ENCODE peak calls at places on chromosomes 1 and 21, in eight cellular contexts. K is stimulated activated CD8-positive, alpha-beta memory T cell treated with anti-CD3 and anti-CD28 coated beads, Interleukin-2, amount 100 ng/mL, for 1 hour; N is neural crest cell; S is nucleus accumbens; C is GDM1; J is AG09309; T is left cardiac atrium; D is Peyer's patch. M is an unnamed sample.

GRCh38 chr1:109498161-109498801 is 4.4 kb downstream of the CYB561D1 start:
- DNase-seq in K (no peak), N (peak), S (peak), C (no peak), J (no peak), T (no peak), D (no peak), M (peak)

GRCh38 chr1:6285356-6285755 is 24.5 kb upstream of the GPR153 start:
- DNase-seq in K (no peak), N (no peak), S (no peak), C (no peak), J (no peak), T (no peak), D (no peak), M (no peak)

GRCh38 chr1:230194525-230194924 is 127.5 kb downstream of the GALNT2 start:
- DNase-seq in K (no peak), N (no peak), S (no peak), C (no peak), J (no peak), T (no peak), D (no peak), M (no peak)

GRCh38 chr1:22141948-22142314 is 966 bp downstream of the WNT4 start:
- DNase-seq in K (no peak), N (no peak), S (no peak), C (no peak), J (no peak), T (no peak), D (no peak), M (no peak)

GRCh38 chr1:64975740-64976139 is 9.4 kb upstream of the JAK1 start:
- DNase-seq in K (no peak), N (no peak), S (no peak), C (no peak), J (no peak), T (no peak), D (no peak), M (no peak)

GRCh38 chr1:208201241-208201640 is 42.9 kb downstream of the PLXNA2 start:
- DNase-seq in K (no peak), N (no peak), S (no peak), C (no peak), J (peak), T (peak), D (no peak), M (no peak)

GRCh38 chr1:10906866-10907519 is 105.5 kb upstream of the TARDBP start:
- DNase-seq in K (no peak), N (no peak), S (no peak), C (no peak), J (no peak), T (peak), D (no peak), M (no peak)

GRCh38 chr1:160189649-160190625 is at the start of gene CASQ1:
- DNase-seq in K (no peak), N (no peak), S (no peak), C (no peak), J (no peak), T (peak), D (no peak), M (no peak)

GRCh38 chr21:34598931-34599400 is 15.9 kb downstream of the RCAN1 start:
- DNase-seq in K (no peak), N (no peak), S (no peak), C (no peak), J (no peak), T (no peak), D (no peak), M (no peak)

GRCh38 chr1:117174851-117175250 is 35.9 kb downstream of the VTCN1 start:
- DNase-seq in K (no peak), N (no peak), S (no peak), C (no peak), J (no peak), T (no peak), D (no peak), M (no peak)

GRCh38 chr1:10917513-10918454 is 94.7 kb upstream of the TARDBP start:
- DNase-seq in K (no peak), N (no peak), S (no peak), C (no peak), J (no peak), T (no peak), D (no peak), M (no peak)

GRCh38 chr1:161031874-161032273 is 6.9 kb downstream of the TSTD1 start:
- DNase-seq in K (no peak), N (no peak), S (no peak), C (no peak), J (no peak), T (no peak), D (no peak), M (no peak)

GRCh38 chr21:45591619-45592207 is 49.5 kb upstream of the SLC19A1 start:
- DNase-seq in K (no peak), N (no peak), S (no peak), C (no peak), J (no peak), T (no peak), D (no peak), M (no peak)

GRCh38 chr1:89407355-89407754 is 43.5 kb downstream of the GBP6 start:
- DNase-seq in K (no peak), N (no peak), S (no peak), C (no peak), J (peak), T (no peak), D (no peak), M (no peak)